ENCODE peak calls at places on chromosomes 5 and 9, in four cellular contexts. One of them, this sample, is unnamed.

GRCh38 chr9:36148652-36149051 is 12.1 kb downstream of the GLIPR2 start:
- DNase-seq in PC-3: peak
- DNase-seq in fibroblast of pulmonary artery: peak
- DNase-seq in AG04450: peak
- DNase-seq in this sample: peak

GRCh38 chr9:24590432-24590831 is 44.7 kb upstream of the IZUMO3 start:
- DNase-seq in fibroblast of pulmonary artery: no peak
- DNase-seq in PC-3: peak
- DNase-seq in AG04450: no peak
- DNase-seq in this sample: no peak

GRCh38 chr9:134170525-134171315 is 6.4 kb upstream of the RNU6ATAC start:
- DNase-seq in fibroblast of pulmonary artery: no peak
- DNase-seq in PC-3: no peak
- DNase-seq in AG04450: no peak
- DNase-seq in this sample: no peak

GRCh38 chr9:136347472-136348256 is 15.9 kb downstream of the DNLZ start:
- DNase-seq in fibroblast of pulmonary artery: no peak
- DNase-seq in AG04450: no peak
- DNase-seq in PC-3: no peak
- DNase-seq in this sample: no peak

GRCh38 chr5:164048527-164048926 is 543.1 kb downstream of the MAT2B start:
- DNase-seq in fibroblast of pulmonary artery: peak
- DNase-seq in AG04450: no peak
- DNase-seq in PC-3: peak
- DNase-seq in this sample: peak

GRCh38 chr5:36438765-36439501 is 137.2 kb upstream of the RANBP3L start:
- DNase-seq in fibroblast of pulmonary artery: no peak
- DNase-seq in AG04450: no peak
- DNase-seq in PC-3: no peak
- DNase-seq in this sample: no peak

GRCh38 chr9:116274293-116274692 is 120.7 kb downstream of the PAPPA start:
- DNase-seq in PC-3: no peak
- DNase-seq in AG04450: no peak
- DNase-seq in fibroblast of pulmonary artery: peak
- DNase-seq in this sample: peak

GRCh38 chr9:107246259-107247254 is 36.5 kb upstream of the RAD23B start:
- DNase-seq in fibroblast of pulmonary artery: no peak
- DNase-seq in AG04450: no peak
- DNase-seq in PC-3: no peak
- DNase-seq in this sample: no peak

GRCh38 chr5:61768692-61769281 is 436.7 kb downstream of the ZSWIM6 start:
- DNase-seq in AG04450: no peak
- DNase-seq in PC-3: peak
- DNase-seq in fibroblast of pulmonary artery: peak
- DNase-seq in this sample: peak

GRCh38 chr9:122001491-122002201 is 91.5 kb downstream of the TTLL11 start:
- DNase-seq in fibroblast of pulmonary artery: peak
- DNase-seq in PC-3: no peak
- DNase-seq in AG04450: no peak
- DNase-seq in this sample: peak

GRCh38 chr9:121732886-121733285 is 81.5 kb downstream of the DAB2IP start:
- DNase-seq in fibroblast of pulmonary artery: no peak
- DNase-seq in PC-3: no peak
- DNase-seq in AG04450: no peak
- DNase-seq in this sample: no peak

GRCh38 chr9:111375817-111376564 is 46.0 kb upstream of the OR2K2 start:
- DNase-seq in AG04450: no peak
- DNase-seq in fibroblast of pulmonary artery: peak
- DNase-seq in PC-3: peak
- DNase-seq in this sample: peak

GRCh38 chr5:95317085-95317484 is 32.2 kb upstream of the MCTP1 start:
- DNase-seq in AG04450: no peak
- DNase-seq in PC-3: no peak
- DNase-seq in fibroblast of pulmonary artery: no peak
- DNase-seq in this sample: no peak

GRCh38 chr5:80246995-80247729 is 8.7 kb downstream of the SERINC5 start:
- DNase-seq in AG04450: no peak
- DNase-seq in PC-3: peak
- DNase-seq in fibroblast of pulmonary artery: peak
- DNase-seq in this sample: peak

GRCh38 chr5:69238760-69239251 is 4.1 kb downstream of the CDK7 start:
- DNase-seq in fibroblast of pulmonary artery: peak
- DNase-seq in AG04450: peak
- DNase-seq in PC-3: peak
- DNase-seq in this sample: peak

GRCh38 chr5:141192110-141192725 is at the start of gene PCDHB10:
- DNase-seq in AG04450: no peak
- DNase-seq in PC-3: peak
- DNase-seq in fibroblast of pulmonary artery: peak
- DNase-seq in this sample: peak

GRCh38 chr5:141182248-141182647 is at the start of gene PCDHB16:
- DNase-seq in fibroblast of pulmonary artery: peak
- DNase-seq in PC-3: no peak
- DNase-seq in AG04450: no peak
- DNase-seq in this sample: peak

DNA sequence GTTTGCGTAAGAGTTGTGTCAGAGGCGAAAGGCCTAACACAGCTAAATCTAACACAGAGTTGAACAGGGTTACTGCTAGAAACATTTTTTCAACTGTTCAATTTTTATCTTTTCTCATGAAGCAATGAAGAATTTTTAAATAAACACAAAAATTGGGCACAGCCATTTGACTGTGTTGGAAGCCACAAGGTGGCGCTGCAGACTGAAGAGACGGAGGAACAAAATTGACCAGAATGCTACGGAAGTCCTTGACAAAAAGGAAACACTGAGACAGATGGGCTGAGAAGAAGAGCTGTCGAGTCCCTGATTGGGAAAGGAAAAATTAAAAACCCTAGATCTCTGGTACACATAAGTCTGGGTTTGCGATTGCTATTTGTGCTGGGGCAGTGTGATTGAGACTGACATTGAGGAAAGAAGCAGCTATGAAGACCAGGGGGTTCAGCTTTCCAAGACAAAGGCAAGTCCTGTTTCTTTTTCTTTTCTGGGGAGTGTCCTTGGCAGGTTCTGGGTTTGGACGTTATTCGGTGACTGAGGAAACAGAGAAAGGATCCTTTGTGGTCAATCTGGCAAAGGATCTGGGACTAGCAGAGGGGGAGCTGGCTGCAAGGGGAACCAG is at the start of gene PCDHB9:
- DNase-seq in AG04450: no peak
- DNase-seq in PC-3: peak
- DNase-seq in fibroblast of pulmonary artery: peak
- DNase-seq in this sample: peak
- TF ChIP-seq CTCF in AG04450: no peak
- TF ChIP-seq CTCF in PC-3: peak
- TF ChIP-seq CTCF in fibroblast of pulmonary artery: peak
- TF ChIP-seq CTCF in this sample: peak

GRCh38 chr5:170619869-170620268 is 116.0 kb downstream of the KCNIP1 start:
- DNase-seq in PC-3: no peak
- DNase-seq in AG04450: no peak
- DNase-seq in fibroblast of pulmonary artery: no peak
- DNase-seq in this sample: no peak
- H3K4me3 ChIP-seq in PC-3: no peak
- H3K4me3 ChIP-seq in AG04450: no peak
- H3K4me3 ChIP-seq in fibroblast of pulmonary artery: no peak
- H3K4me3 ChIP-seq in this sample: no peak

GRCh38 chr9:78130004-78130403 is 98.4 kb upstream of the GNAQ start:
- DNase-seq in PC-3: peak
- DNase-seq in AG04450: no peak
- DNase-seq in fibroblast of pulmonary artery: peak
- DNase-seq in this sample: peak
- TF ChIP-seq CTCF in PC-3: peak
- TF ChIP-seq CTCF in AG04450: peak
- TF ChIP-seq CTCF in fibroblast of pulmonary artery: peak
- TF ChIP-seq CTCF in this sample: no peak

GRCh38 chr5:143311428-143311827 is 92.1 kb downstream of the NR3C1 start:
- DNase-seq in fibroblast of pulmonary artery: peak
- DNase-seq in PC-3: peak
- DNase-seq in AG04450: peak
- DNase-seq in this sample: peak

GRCh38 chr5:143311955-143312354 is 91.5 kb downstream of the NR3C1 start:
- DNase-seq in fibroblast of pulmonary artery: no peak
- DNase-seq in PC-3: no peak
- DNase-seq in AG04450: no peak
- DNase-seq in this sample: no peak

GRCh38 chr5:143306040-143306439 is 97.4 kb downstream of the NR3C1 start:
- DNase-seq in PC-3: no peak
- DNase-seq in AG04450: no peak
- DNase-seq in fibroblast of pulmonary artery: no peak
- DNase-seq in this sample: no peak

GRCh38 chr5:143309661-143310431 is 93.6 kb downstream of the NR3C1 start:
- DNase-seq in AG04450: no peak
- DNase-seq in PC-3: peak
- DNase-seq in fibroblast of pulmonary artery: peak
- DNase-seq in this sample: peak

GRCh38 chr5:143308726-143309125 is 94.8 kb downstream of the NR3C1 start:
- DNase-seq in PC-3: no peak
- DNase-seq in AG04450: no peak
- DNase-seq in fibroblast of pulmonary artery: no peak
- DNase-seq in this sample: no peak
- H3K4me3 ChIP-seq in PC-3: no peak
- H3K4me3 ChIP-seq in AG04450: no peak
- H3K4me3 ChIP-seq in fibroblast of pulmonary artery: no peak
- H3K4me3 ChIP-seq in this sample: no peak

This sample was measured in cardiac fibroblast.